ENCODE peak calls at places on chromosomes 12 and 14, in seven cellular contexts. X is activated T-helper 9 cell treated with anti-CD3 and anti-CD28 coated beads, Interleukin-2, amount 50 U/mL, for 16 hours; I is astrocyte of the cerebellum; S is stimulated activated CD8-positive, alpha-beta memory T cell treated with anti-CD3 and anti-CD28 coated beads, Interleukin-2, amount 100 ng/mL, for 1 hour; E is activated B cell treated with CpG ODN at 0.5 μM for 24 hours; G is endodermal cell; H is MM.1S. W is an unnamed sample.

GRCh38 chr14:74763803-74764531 is 851 bp downstream of the YLPM1 start:
- DNase-seq in X (no peak), I (no peak), S (no peak), E (peak; percentile 16), G (peak; percentile 58), H (no peak), W (peak; percentile 30)

GRCh38 chr14:101024686-101025085 is 121.2 kb upstream of the RTL1 start:
- DNase-seq in X (no peak), I (no peak), S (no peak), E (no peak), G (peak; percentile 17), H (no peak), W (no peak)

GRCh38 chr14:93031505-93032300 is 84.0 kb downstream of the ITPK1 start:
- DNase-seq in X (no peak), I (no peak), S (no peak), E (no peak), G (no peak), H (no peak), W (no peak)

GRCh38 chr12:124109760-124110159 is 136.7 kb downstream of the ZNF664 start:
- DNase-seq in X (no peak), I (no peak), S (no peak), E (no peak), G (peak; percentile 85), H (peak; percentile 66), W (peak; percentile 17)

GRCh38 chr12:66035289-66035961 is 95.1 kb downstream of the LLPH start:
- DNase-seq in X (no peak), I (peak; percentile 36), S (no peak), E (no peak), G (no peak), H (no peak), W (peak; percentile 69)

GRCh38 chr12:109772622-109773321 is 59.1 kb downstream of the FAM222A start:
- DNase-seq in X (no peak), I (no peak), S (no peak), E (peak; percentile 3), G (peak; percentile 56), H (no peak), W (no peak)

GRCh38 chr14:73567951-73568885 is 795 bp upstream of the ACOT2 start:
- DNase-seq in X (no peak), I (no peak), S (no peak), E (no peak), G (no peak), H (no peak), W (peak; percentile 47)

GRCh38 chr12:114687802-114688201 is 3.8 kb upstream of the TBX3 start:
- DNase-seq in X (no peak), I (no peak), S (no peak), E (no peak), G (peak; percentile 69), H (no peak), W (no peak)

GRCh38 chr12:10182662-10183061 is 3.8 kb downstream of the TMEM52B start:
- DNase-seq in X (no peak), I (no peak), S (no peak), E (no peak), G (no peak), H (no peak), W (peak; percentile 95)

GRCh38 chr14:58280954-58281787 is 17.2 kb upstream of the ARID4A start:
- DNase-seq in X (no peak), I (peak; percentile 62), S (no peak), E (no peak), G (no peak), H (no peak), W (peak; percentile 94)

GRCh38 chr12:98402081-98402480 is 113.3 kb upstream of the TMPO start:
- DNase-seq in X (no peak), I (no peak), S (no peak), E (no peak), G (peak; percentile 49), H (no peak), W (no peak)

GRCh38 chr12:88805286-88805685 is 225.0 kb upstream of the KITLG start:
- DNase-seq in X (no peak), I (no peak), S (no peak), E (no peak), G (no peak), H (no peak), W (no peak)

W was measured in fibroblast of lung.